ENCODE peak calls at places on chromosomes 6 and 20, in four cellular contexts. W is fibroblast of lung, D is A673, J is neural progenitor cell. L is an unnamed sample.

GRCh38 chr6:143078468-143079324 is 18.0 kb downstream of the AIG1 start:
- DNase-seq in J (no peak), W (no peak), D (no peak), L (no peak)

GRCh38 chr20:4886771-4887527 is 114.4 kb downstream of the SLC23A2 start:
- DNase-seq in W (no peak), J (no peak), D (no peak), L (no peak)

GRCh38 chr20:59195316-59195993 is 31.8 kb downstream of the ZNF831 start:
- DNase-seq in J (no peak), W (no peak), D (no peak), L (no peak)

GRCh38 chr20:1965520-1966278 is 28.2 kb downstream of the PDYN start:
- DNase-seq in W (peak), J (peak), D (peak), L (peak)

GRCh38 chr6:15027472-15027871 is 218.4 kb upstream of the JARID2 start:
- DNase-seq in W (no peak), D (no peak), J (no peak), L (no peak)

GRCh38 chr6:160995271-160995670 is 3.7 kb downstream of the MAP3K4 start:
- DNase-seq in W (no peak), J (no peak), D (no peak), L (no peak)

GRCh38 chr6:151181701-151182367 is 57.9 kb upstream of the AKAP12 start:
- DNase-seq in J (no peak), W (peak), D (no peak), L (no peak)

GRCh38 chr6:170212051-170212756 is 78.7 kb downstream of the DLL1 start:
- DNase-seq in J (peak), W (no peak), D (no peak), L (no peak)

GRCh38 chr6:158475344-158476302 is 84.3 kb upstream of the TMEM181 start:
- DNase-seq in W (peak), D (peak), J (peak), L (peak)

GRCh38 chr6:129748212-129748900 is 38.4 kb upstream of the ARHGAP18 start:
- DNase-seq in D (peak), W (peak), J (no peak), L (peak)
- TF ChIP-seq CTCF in D (no peak), W (no peak), J (no peak), L (no peak)

DNA sequence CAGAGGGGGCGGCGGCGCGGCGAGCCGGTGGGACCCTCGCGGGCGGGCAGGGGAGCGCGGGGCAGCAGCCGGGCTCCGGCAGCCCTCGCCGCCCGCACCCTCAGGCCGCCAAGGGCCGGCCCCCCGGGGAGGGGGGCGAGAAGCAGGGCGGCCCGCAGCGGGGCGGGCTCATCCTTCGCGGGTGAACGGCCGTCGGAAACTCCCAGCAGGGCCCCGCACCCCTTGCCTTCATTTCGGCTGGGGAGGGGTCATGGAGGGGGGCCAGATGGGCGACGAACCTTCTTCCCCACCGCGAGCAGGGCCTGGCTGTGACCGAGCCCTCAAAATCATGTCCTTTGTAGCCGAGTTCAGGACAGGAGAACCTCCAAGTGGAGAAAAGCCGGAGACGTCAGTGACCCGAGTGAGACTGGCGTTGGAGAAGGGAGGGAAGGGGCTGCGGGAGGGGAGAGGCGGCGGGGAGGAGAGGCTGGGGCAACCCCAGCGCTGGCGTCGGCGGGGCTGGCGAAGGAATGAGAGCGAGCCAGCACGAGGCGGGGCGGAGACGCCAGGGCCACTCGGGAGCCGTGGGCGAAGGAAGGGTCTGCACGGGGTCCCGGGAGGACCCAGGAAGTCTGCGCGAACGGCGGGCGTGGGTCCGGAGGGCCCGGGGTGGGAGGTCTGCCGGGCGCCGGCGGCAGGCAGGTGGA is 596 bp upstream of the FOXC1 start:
- DNase-seq in J (peak), D (no peak), W (no peak), L (peak)
- TF ChIP-seq EZH2 in J (peak), D (peak), W (no peak), L (peak)

GRCh38 chr20:36249450-36249849 is 13.2 kb downstream of the AAR2 start:
- DNase-seq in D (no peak), J (peak), W (no peak), L (no peak)
- TF ChIP-seq CTCF in D (no peak), J (no peak), W (no peak), L (no peak)

GRCh38 chr6:35718354-35718695 is 18.5 kb upstream of the ARMC12 start:
- DNase-seq in J (no peak), W (no peak), D (no peak), L (no peak)
- TF ChIP-seq EZH2 in J (no peak), W (no peak), D (no peak), L (no peak)

GRCh38 chr6:41767112-41767946 is 12.4 kb downstream of the FRS3 start:
- DNase-seq in D (no peak), J (no peak), W (peak), L (peak)
- TF ChIP-seq CTCF in D (no peak), J (no peak), W (no peak), L (no peak)

GRCh38 chr6:46735720-46736031 is 501 bp upstream of the PLA2G7 start:
- DNase-seq in W (no peak), D (no peak), J (no peak), L (no peak)
- TF ChIP-seq EZH2 in W (peak), D (peak), J (no peak), L (no peak)

GRCh38 chr6:4018194-4019111 is 60.5 kb downstream of the FAM217A start:
- DNase-seq in D (peak), J (peak), W (peak), L (peak)
- TF ChIP-seq CTCF in D (peak), J (peak), W (peak), L (peak)

L was measured in hepatocyte.